ENCODE peak calls at places on chromosomes 6 and 20, in nine cellular contexts. N is putamen; M is mesothelial cell of epicardium; I is ELF-1; G is pancreas; V is astrocyte of the hippocampus; T is progenitor cell of endocrine pancreas; J is CD4-positive, alpha-beta T cell; D is right atrium auricular region. H is an unnamed sample.

GRCh38 chr20:7195704-7196103 is 428.2 kb downstream of the BMP2 start:
- DNase-seq in N (no peak), M (no peak), I (no peak), G (no peak), V (peak), T (no peak), J (no peak), D (no peak), H (no peak)

GRCh38 chr20:37992802-37993538 is 40.3 kb downstream of the TTI1 start:
- DNase-seq in N (no peak), M (no peak), I (peak), G (no peak), V (peak), T (no peak), J (no peak), D (no peak), H (peak)

GRCh38 chr20:14800743-14801425 is 463.5 kb upstream of the FLRT3 start:
- DNase-seq in N (no peak), M (no peak), I (no peak), G (no peak), V (no peak), T (no peak), J (no peak), D (no peak), H (no peak)

GRCh38 chr6:17986656-17987575 is 519 bp downstream of the KIF13A start:
- DNase-seq in N (peak), M (peak), I (peak), G (peak), V (peak), T (peak), J (no peak), D (peak), H (peak)

GRCh38 chr20:57594092-57594911 is 25.9 kb downstream of the ZBP1 start:
- DNase-seq in N (no peak), M (peak), I (peak), G (peak), V (peak), T (peak), J (peak), D (no peak), H (no peak)

GRCh38 chr6:6131492-6132109 is 124.9 kb upstream of the NRN1 start:
- DNase-seq in N (no peak), M (no peak), I (peak), G (no peak), V (no peak), T (no peak), J (no peak), D (no peak), H (peak)

GRCh38 chr20:11076434-11076833 is 402.6 kb upstream of the JAG1 start:
- DNase-seq in N (no peak), M (no peak), I (peak), G (no peak), V (no peak), T (no peak), J (no peak), D (no peak), H (no peak)

GRCh38 chr6:44534291-44534690 is 146.8 kb downstream of the CDC5L start:
- DNase-seq in N (no peak), M (no peak), I (peak), G (no peak), V (no peak), T (no peak), J (no peak), D (no peak), H (no peak)

GRCh38 chr6:116667620-116668019 is 946 bp downstream of the ZUP1 start:
- DNase-seq in N (no peak), M (no peak), I (no peak), G (no peak), V (no peak), T (no peak), J (no peak), D (no peak), H (no peak)

GRCh38 chr20:50387996-50388332 is 122.2 kb upstream of the PTPN1 start:
- DNase-seq in N (no peak), M (no peak), I (no peak), G (no peak), V (peak), T (no peak), J (no peak), D (no peak), H (no peak)

GRCh38 chr20:18694071-18694470 is 106.2 kb downstream of the DTD1 start:
- DNase-seq in N (no peak), M (no peak), I (no peak), G (no peak), V (no peak), T (no peak), J (no peak), D (no peak), H (no peak)

GRCh38 chr20:50930139-50931047 is 844 bp downstream of the ADNP start:
- DNase-seq in N (peak), M (peak), I (no peak), G (peak), V (peak), T (peak), J (peak), D (no peak), H (no peak)

GRCh38 chr6:37538107-37538506 is 38.4 kb upstream of the CCDC167 start:
- DNase-seq in N (no peak), M (no peak), I (peak), G (no peak), V (no peak), T (no peak), J (no peak), D (no peak), H (peak)

GRCh38 chr20:46128310-46129151 is 10.4 kb downstream of the CD40 start:
- DNase-seq in N (no peak), M (peak), I (peak), G (no peak), V (peak), T (peak), J (no peak), D (no peak), H (peak)

GRCh38 chr6:47200536-47201334 is 109.0 kb downstream of the TNFRSF21 start:
- DNase-seq in N (no peak), M (no peak), I (no peak), G (no peak), V (peak), T (no peak), J (no peak), D (no peak), H (no peak)

GRCh38 chr6:149392535-149392934 is 7.5 kb upstream of the SUMO4 start:
- DNase-seq in N (no peak), M (no peak), I (no peak), G (no peak), V (no peak), T (no peak), J (no peak), D (no peak), H (no peak)

GRCh38 chr20:15799871-15800270 is 773.4 kb downstream of the KIF16B start:
- DNase-seq in N (no peak), M (no peak), I (no peak), G (no peak), V (no peak), T (no peak), J (no peak), D (no peak), H (peak)

GRCh38 chr20:32017711-32018251 is 7.5 kb downstream of the CCM2L start:
- DNase-seq in N (no peak), M (peak), I (peak), G (peak), V (no peak), T (peak), J (peak), D (no peak), H (no peak)